ENCODE peak calls at places on chromosome 1, in nine cellular contexts. One of them, this sample, is unnamed.

GRCh38 chr1:152110365-152110859 is 4.8 kb downstream of the TCHH start:
- DNase-seq in cardiac muscle cell: peak; percentile 60
- DNase-seq in heart left ventricle: no peak
- DNase-seq in HFF-Myc: no peak
- DNase-seq in mesothelial cell of epicardium: no peak
- DNase-seq in WTC11: peak; percentile 37
- DNase-seq in B cell: no peak
- DNase-seq in adrenal gland: peak; percentile 10
- DNase-seq in GM10248: no peak
- DNase-seq in this sample: peak; percentile 57

GRCh38 chr1:58031416-58031815 is 515.1 kb downstream of the OMA1 start:
- DNase-seq in HFF-Myc: no peak
- DNase-seq in mesothelial cell of epicardium: no peak
- DNase-seq in B cell: no peak
- DNase-seq in heart left ventricle: no peak
- DNase-seq in GM10248: no peak
- DNase-seq in WTC11: peak; percentile 57
- DNase-seq in cardiac muscle cell: no peak
- DNase-seq in adrenal gland: no peak
- DNase-seq in this sample: no peak

GRCh38 chr1:44694863-44695478 is 20.5 kb downstream of the ARMH1 start:
- DNase-seq in WTC11: no peak
- DNase-seq in adrenal gland: no peak
- DNase-seq in mesothelial cell of epicardium: no peak
- DNase-seq in B cell: peak; percentile 53
- DNase-seq in GM10248: peak; percentile 67
- DNase-seq in heart left ventricle: no peak
- DNase-seq in HFF-Myc: no peak
- DNase-seq in cardiac muscle cell: no peak
- DNase-seq in this sample: no peak

GRCh38 chr1:29703596-29703995 is 467.3 kb downstream of the PTPRU start:
- DNase-seq in adrenal gland: peak; percentile 28
- DNase-seq in WTC11: peak; percentile 43
- DNase-seq in mesothelial cell of epicardium: no peak
- DNase-seq in heart left ventricle: no peak
- DNase-seq in GM10248: peak; percentile 43
- DNase-seq in cardiac muscle cell: peak; percentile 64
- DNase-seq in B cell: no peak
- DNase-seq in HFF-Myc: peak; percentile 20
- DNase-seq in this sample: peak; percentile 51

GRCh38 chr1:162168935-162169545 is 99.5 kb downstream of the NOS1AP start:
- DNase-seq in heart left ventricle: no peak
- DNase-seq in adrenal gland: no peak
- DNase-seq in cardiac muscle cell: no peak
- DNase-seq in GM10248: no peak
- DNase-seq in B cell: no peak
- DNase-seq in WTC11: no peak
- DNase-seq in HFF-Myc: peak; percentile 50
- DNase-seq in mesothelial cell of epicardium: no peak
- DNase-seq in this sample: no peak

GRCh38 chr1:175000697-175001187 is 995 bp downstream of the CACYBP start:
- DNase-seq in GM10248: no peak
- DNase-seq in B cell: no peak
- DNase-seq in mesothelial cell of epicardium: no peak
- DNase-seq in heart left ventricle: no peak
- DNase-seq in HFF-Myc: no peak
- DNase-seq in cardiac muscle cell: no peak
- DNase-seq in adrenal gland: no peak
- DNase-seq in WTC11: no peak
- DNase-seq in this sample: no peak

GRCh38 chr1:236465231-236465958 is 58.4 kb upstream of the LGALS8 start:
- DNase-seq in B cell: no peak
- DNase-seq in mesothelial cell of epicardium: no peak
- DNase-seq in adrenal gland: no peak
- DNase-seq in GM10248: no peak
- DNase-seq in heart left ventricle: no peak
- DNase-seq in HFF-Myc: no peak
- DNase-seq in WTC11: no peak
- DNase-seq in cardiac muscle cell: no peak
- DNase-seq in this sample: no peak

GRCh38 chr1:229230893-229231753 is 39.8 kb upstream of the RAB4A start:
- DNase-seq in heart left ventricle: no peak
- DNase-seq in mesothelial cell of epicardium: no peak
- DNase-seq in GM10248: no peak
- DNase-seq in HFF-Myc: no peak
- DNase-seq in B cell: no peak
- DNase-seq in adrenal gland: peak; percentile 53
- DNase-seq in cardiac muscle cell: peak; percentile 22
- DNase-seq in WTC11: peak; percentile 50
- DNase-seq in this sample: no peak

GRCh38 chr1:6483010-6483760 is 8.3 kb downstream of the PLEKHG5 start:
- DNase-seq in adrenal gland: no peak
- DNase-seq in B cell: no peak
- DNase-seq in HFF-Myc: no peak
- DNase-seq in WTC11: no peak
- DNase-seq in heart left ventricle: no peak
- DNase-seq in mesothelial cell of epicardium: no peak
- DNase-seq in GM10248: no peak
- DNase-seq in cardiac muscle cell: no peak
- DNase-seq in this sample: no peak

GRCh38 chr1:203126866-203127671 is 457 bp upstream of the ADORA1 start:
- DNase-seq in adrenal gland: no peak
- DNase-seq in HFF-Myc: no peak
- DNase-seq in cardiac muscle cell: peak; percentile 27
- DNase-seq in heart left ventricle: no peak
- DNase-seq in mesothelial cell of epicardium: no peak
- DNase-seq in GM10248: no peak
- DNase-seq in B cell: no peak
- DNase-seq in WTC11: no peak
- DNase-seq in this sample: peak; percentile 12

GRCh38 chr1:211973541-211973940 is 61.8 kb downstream of the INTS7 start:
- DNase-seq in WTC11: no peak
- DNase-seq in adrenal gland: no peak
- DNase-seq in GM10248: no peak
- DNase-seq in HFF-Myc: no peak
- DNase-seq in mesothelial cell of epicardium: no peak
- DNase-seq in heart left ventricle: no peak
- DNase-seq in B cell: no peak
- DNase-seq in cardiac muscle cell: no peak
- DNase-seq in this sample: no peak

GRCh38 chr1:211975152-211975941 is 60.0 kb downstream of the INTS7 start:
- DNase-seq in B cell: no peak
- DNase-seq in heart left ventricle: no peak
- DNase-seq in mesothelial cell of epicardium: no peak
- DNase-seq in WTC11: no peak
- DNase-seq in HFF-Myc: no peak
- DNase-seq in GM10248: no peak
- DNase-seq in cardiac muscle cell: no peak
- DNase-seq in adrenal gland: no peak
- DNase-seq in this sample: no peak

DNA sequence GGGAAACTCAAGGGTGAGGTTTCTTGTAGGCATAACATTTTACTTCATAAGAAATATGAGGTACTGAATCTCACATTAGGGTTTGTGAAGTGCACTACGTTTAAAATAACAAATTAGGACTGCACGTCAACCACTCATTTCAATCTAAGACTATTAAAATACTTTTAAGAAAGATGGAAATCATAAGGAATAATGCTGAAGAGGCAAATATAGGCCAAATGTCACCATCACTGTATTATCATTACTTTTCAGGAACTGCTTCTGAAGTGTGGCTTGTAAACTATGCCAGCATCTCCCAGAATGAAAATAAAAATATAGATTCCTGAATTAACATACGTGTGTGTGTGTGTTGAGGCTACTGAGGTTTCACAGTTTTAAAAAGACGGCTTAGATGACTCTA is 56.8 kb downstream of the INTS7 start:
- DNase-seq in GM10248: no peak
- DNase-seq in adrenal gland: no peak
- DNase-seq in heart left ventricle: no peak
- DNase-seq in cardiac muscle cell: no peak
- DNase-seq in WTC11: no peak
- DNase-seq in B cell: no peak
- DNase-seq in mesothelial cell of epicardium: no peak
- DNase-seq in HFF-Myc: no peak
- DNase-seq in this sample: no peak
- TF ChIP-seq CTCF in GM10248: no peak
- TF ChIP-seq CTCF in adrenal gland: no peak
- TF ChIP-seq CTCF in heart left ventricle: no peak
- TF ChIP-seq CTCF in cardiac muscle cell: no peak
- TF ChIP-seq CTCF in WTC11: no peak
- TF ChIP-seq CTCF in B cell: no peak
- TF ChIP-seq CTCF in mesothelial cell of epicardium: no peak
- TF ChIP-seq CTCF in HFF-Myc: no peak
- TF ChIP-seq CTCF in this sample: no peak

GRCh38 chr1:48676376-48676775 is 100.3 kb downstream of the BEND5 start:
- DNase-seq in B cell: no peak
- DNase-seq in cardiac muscle cell: no peak
- DNase-seq in heart left ventricle: no peak
- DNase-seq in GM10248: no peak
- DNase-seq in WTC11: no peak
- DNase-seq in mesothelial cell of epicardium: no peak
- DNase-seq in HFF-Myc: no peak
- DNase-seq in adrenal gland: no peak
- DNase-seq in this sample: no peak

GRCh38 chr1:48675251-48675650 is 101.4 kb downstream of the BEND5 start:
- DNase-seq in mesothelial cell of epicardium: no peak
- DNase-seq in heart left ventricle: no peak
- DNase-seq in cardiac muscle cell: no peak
- DNase-seq in GM10248: no peak
- DNase-seq in B cell: no peak
- DNase-seq in WTC11: no peak
- DNase-seq in HFF-Myc: no peak
- DNase-seq in adrenal gland: no peak
- DNase-seq in this sample: no peak

GRCh38 chr1:48671578-48671977 is 105.1 kb downstream of the BEND5 start:
- DNase-seq in heart left ventricle: no peak
- DNase-seq in mesothelial cell of epicardium: no peak
- DNase-seq in B cell: no peak
- DNase-seq in GM10248: no peak
- DNase-seq in adrenal gland: peak; percentile 13
- DNase-seq in HFF-Myc: no peak
- DNase-seq in cardiac muscle cell: no peak
- DNase-seq in WTC11: no peak
- DNase-seq in this sample: no peak

GRCh38 chr1:48674641-48675040 is 102.0 kb downstream of the BEND5 start:
- DNase-seq in adrenal gland: peak; percentile 57
- DNase-seq in WTC11: no peak
- DNase-seq in B cell: no peak
- DNase-seq in GM10248: no peak
- DNase-seq in HFF-Myc: peak; percentile 17
- DNase-seq in cardiac muscle cell: peak; percentile 40
- DNase-seq in heart left ventricle: no peak
- DNase-seq in mesothelial cell of epicardium: no peak
- DNase-seq in this sample: no peak

DNA sequence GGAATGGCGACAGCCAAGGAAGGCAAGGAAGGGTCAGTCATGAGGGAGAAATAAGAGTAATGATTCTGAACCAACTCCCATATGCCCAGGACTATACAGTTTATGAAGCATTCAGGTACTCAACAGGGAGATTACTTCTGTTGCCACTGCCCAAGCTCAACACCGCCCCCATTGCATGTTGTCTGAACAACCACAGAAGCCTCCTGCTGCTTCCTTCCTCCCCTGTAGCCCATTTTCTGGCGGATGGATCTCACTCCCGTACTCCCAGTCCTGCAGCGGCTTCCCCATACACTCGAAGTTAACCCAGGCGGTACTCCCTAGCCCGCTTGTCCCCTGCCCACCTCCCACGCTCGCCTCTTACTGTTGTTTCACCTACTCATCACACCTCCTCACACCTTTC is 103.0 kb downstream of the BEND5 start:
- DNase-seq in WTC11: peak; percentile 63
- DNase-seq in cardiac muscle cell: no peak
- DNase-seq in mesothelial cell of epicardium: no peak
- DNase-seq in GM10248: no peak
- DNase-seq in heart left ventricle: no peak
- DNase-seq in HFF-Myc: no peak
- DNase-seq in adrenal gland: no peak
- DNase-seq in B cell: no peak
- DNase-seq in this sample: peak; percentile 43
- TF ChIP-seq CTCF in WTC11: no peak
- TF ChIP-seq CTCF in cardiac muscle cell: peak; percentile 9
- TF ChIP-seq CTCF in mesothelial cell of epicardium: no peak
- TF ChIP-seq CTCF in GM10248: no peak
- TF ChIP-seq CTCF in heart left ventricle: no peak
- TF ChIP-seq CTCF in HFF-Myc: no peak
- TF ChIP-seq CTCF in adrenal gland: no peak
- TF ChIP-seq CTCF in B cell: no peak
- TF ChIP-seq CTCF in this sample: peak; percentile 15

GRCh38 chr1:173171152-173171551 is 36.0 kb downstream of the TNFSF4 start:
- DNase-seq in B cell: no peak
- DNase-seq in cardiac muscle cell: no peak
- DNase-seq in HFF-Myc: no peak
- DNase-seq in adrenal gland: no peak
- DNase-seq in heart left ventricle: no peak
- DNase-seq in WTC11: no peak
- DNase-seq in GM10248: no peak
- DNase-seq in mesothelial cell of epicardium: no peak
- DNase-seq in this sample: no peak
- TF ChIP-seq CTCF in B cell: no peak
- TF ChIP-seq CTCF in cardiac muscle cell: no peak
- TF ChIP-seq CTCF in HFF-Myc: no peak
- TF ChIP-seq CTCF in adrenal gland: no peak
- TF ChIP-seq CTCF in heart left ventricle: no peak
- TF ChIP-seq CTCF in WTC11: no peak
- TF ChIP-seq CTCF in GM10248: no peak
- TF ChIP-seq CTCF in mesothelial cell of epicardium: no peak
- TF ChIP-seq CTCF in this sample: no peak

GRCh38 chr1:33339413-33339812 is 18.5 kb upstream of the A3GALT2 start:
- DNase-seq in GM10248: no peak
- DNase-seq in heart left ventricle: no peak
- DNase-seq in HFF-Myc: no peak
- DNase-seq in WTC11: no peak
- DNase-seq in mesothelial cell of epicardium: no peak
- DNase-seq in adrenal gland: peak; percentile 43
- DNase-seq in B cell: no peak
- DNase-seq in cardiac muscle cell: peak; percentile 52
- DNase-seq in this sample: no peak
- TF ChIP-seq CTCF in GM10248: no peak
- TF ChIP-seq CTCF in heart left ventricle: no peak
- TF ChIP-seq CTCF in HFF-Myc: peak; percentile 6
- TF ChIP-seq CTCF in WTC11: no peak
- TF ChIP-seq CTCF in mesothelial cell of epicardium: no peak
- TF ChIP-seq CTCF in adrenal gland: no peak
- TF ChIP-seq CTCF in B cell: no peak
- TF ChIP-seq CTCF in cardiac muscle cell: peak; percentile 38
- TF ChIP-seq CTCF in this sample: no peak

This sample was measured in glutamatergic neuron.